ENCODE peak calls at places on chromosome 14, in six cellular contexts. R, M, W, D, X and U are unnamed samples.

GRCh38 chr14:100237735-100238418 is 1.1 kb upstream of the YY1 start:
- DNase-seq in X (no peak), W (peak; percentile 69), R (peak; percentile 39), M (peak; percentile 48), D (peak; percentile 52), U (no peak)

GRCh38 chr14:20657216-20658211 is 16.0 kb upstream of the OR6S1 start:
- DNase-seq in M (no peak), D (no peak), X (no peak), R (no peak), W (no peak), U (no peak)

GRCh38 chr14:100830681-100831080 is 4.8 kb downstream of the MEG3 start:
- DNase-seq in D (no peak), M (no peak), X (no peak), W (no peak), R (no peak), U (no peak)

GRCh38 chr14:74945852-74946658 is 9.3 kb downstream of the PGF start:
- DNase-seq in D (peak; percentile 77), W (peak; percentile 72), M (peak; percentile 75), R (peak; percentile 62), X (peak; percentile 22), U (no peak)

GRCh38 chr14:95564060-95564459 is 29.2 kb downstream of the GLRX5 start:
- DNase-seq in R (peak; percentile 78), W (no peak), D (peak; percentile 33), M (no peak), X (peak; percentile 46), U (no peak)

GRCh38 chr14:89374908-89375307 is 42.1 kb downstream of the FOXN3 start:
- DNase-seq in W (no peak), D (no peak), R (no peak), X (no peak), M (no peak), U (no peak)

GRCh38 chr14:21999400-21999799 is 325.8 kb upstream of the OR4E1 start:
- DNase-seq in X (no peak), M (no peak), D (no peak), R (no peak), W (no peak), U (no peak)

GRCh38 chr14:77270361-77271112 is 469 bp downstream of the NGB start:
- DNase-seq in M (no peak), R (no peak), X (no peak), W (no peak), D (no peak), U (no peak)

GRCh38 chr14:104596927-104597351 is 7.6 kb downstream of the TMEM179 start:
- DNase-seq in R (no peak), M (no peak), X (no peak), D (no peak), W (peak; percentile 40), U (no peak)

GRCh38 chr14:67814826-67815225 is 1.6 kb downstream of the ZFYVE26 start:
- DNase-seq in M (no peak), W (no peak), R (no peak), X (no peak), D (no peak), U (no peak)

GRCh38 chr14:41558527-41558926 is 48.1 kb upstream of the LRFN5 start:
- DNase-seq in W (no peak), M (no peak), R (no peak), X (no peak), D (no peak), U (no peak)

DNA sequence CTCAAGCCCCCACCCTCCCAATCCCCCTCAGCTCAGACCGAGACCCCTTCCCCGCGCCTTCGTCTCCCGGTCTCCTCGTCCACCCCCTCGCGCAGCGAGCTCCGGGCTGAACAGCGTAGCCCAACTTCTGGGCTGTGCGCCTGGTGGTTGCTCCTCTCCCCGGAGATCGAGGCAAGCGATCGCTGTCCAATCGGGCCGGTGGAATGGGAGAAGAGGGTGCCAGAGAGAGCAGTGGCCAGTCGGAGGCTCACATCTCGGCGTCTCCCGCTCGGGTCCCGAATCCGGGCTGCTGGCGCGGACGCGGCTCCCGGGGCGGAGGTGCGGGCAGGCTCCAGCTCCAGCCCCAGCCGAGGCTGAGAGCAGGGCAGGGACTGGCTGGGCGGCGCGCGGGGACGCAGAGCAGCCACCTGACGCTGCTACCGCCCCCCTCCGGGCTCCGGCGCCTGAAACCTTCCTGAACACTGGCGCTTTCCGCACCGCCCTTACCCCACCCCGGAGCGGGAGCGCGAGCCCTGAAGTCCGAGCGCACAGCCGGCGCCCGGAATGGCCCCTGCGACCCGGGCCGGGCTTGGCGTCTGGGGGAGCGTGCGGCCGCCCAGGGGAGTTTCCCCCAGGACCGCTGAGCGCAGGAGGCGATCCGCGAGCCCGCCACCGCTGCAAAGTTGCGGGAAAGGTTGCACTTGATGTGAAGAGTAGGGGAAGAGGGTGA is 508 bp upstream of the KCNH5 start:
- DNase-seq in D (peak; percentile 36), W (peak; percentile 41), R (peak; percentile 39), M (no peak), X (peak; percentile 39), U (no peak)
- H3K4me3 ChIP-seq in D (peak overlapping the region; percentile 27), W (peak overlapping the region; percentile 37), R (peak overlapping the region; percentile 31), M (no peak overlapping the region), X (peak overlapping the region; percentile 52), U (peak overlapping the region; percentile 30)

DNA sequence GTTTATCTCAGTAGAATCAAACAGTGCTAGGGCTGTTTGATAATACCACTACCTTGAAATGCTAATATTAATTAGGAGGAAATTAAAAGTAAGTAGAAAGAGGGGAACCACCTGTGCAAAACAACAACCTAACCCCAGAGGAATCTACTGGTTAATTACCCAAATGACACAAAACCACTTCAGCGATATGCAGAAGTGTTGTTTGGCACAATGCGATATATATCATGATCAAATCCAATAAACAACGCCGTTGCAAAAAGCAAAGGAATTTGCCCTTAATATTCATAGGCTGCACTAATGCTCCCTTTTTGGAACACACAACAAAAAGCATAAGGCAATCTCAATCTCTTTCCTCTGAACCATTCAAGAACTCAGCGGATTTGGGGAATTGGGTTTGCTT is 1.6 kb downstream of the MAP4K5 start:
- DNase-seq in W (no peak), D (no peak), R (peak; percentile 21), M (no peak), X (no peak), U (no peak)
- H3K4me3 ChIP-seq in W (peak overlapping the region; percentile 86), D (peak overlapping the region; percentile 95), R (peak overlapping the region; percentile 88), M (peak overlapping the region; percentile 82), X (peak overlapping the region; percentile 94), U (peak overlapping the region; percentile 90)

GRCh38 chr14:65424531-65424930 is 12.0 kb downstream of the FUT8 start:
- DNase-seq in X (no peak), M (no peak), D (no peak), R (no peak), W (no peak), U (no peak)

GRCh38 chr14:65422093-65422834 is 9.7 kb downstream of the FUT8 start:
- DNase-seq in X (peak; percentile 39), W (no peak), D (peak; percentile 25), M (no peak), R (no peak), U (no peak)

GRCh38 chr14:65419593-65420252 is 7.2 kb downstream of the FUT8 start:
- DNase-seq in R (no peak), M (no peak), W (no peak), D (no peak), X (no peak), U (no peak)

GRCh38 chr14:65423986-65424385 is 11.5 kb downstream of the FUT8 start:
- DNase-seq in M (no peak), D (no peak), W (no peak), R (no peak), X (no peak), U (no peak)

DNA sequence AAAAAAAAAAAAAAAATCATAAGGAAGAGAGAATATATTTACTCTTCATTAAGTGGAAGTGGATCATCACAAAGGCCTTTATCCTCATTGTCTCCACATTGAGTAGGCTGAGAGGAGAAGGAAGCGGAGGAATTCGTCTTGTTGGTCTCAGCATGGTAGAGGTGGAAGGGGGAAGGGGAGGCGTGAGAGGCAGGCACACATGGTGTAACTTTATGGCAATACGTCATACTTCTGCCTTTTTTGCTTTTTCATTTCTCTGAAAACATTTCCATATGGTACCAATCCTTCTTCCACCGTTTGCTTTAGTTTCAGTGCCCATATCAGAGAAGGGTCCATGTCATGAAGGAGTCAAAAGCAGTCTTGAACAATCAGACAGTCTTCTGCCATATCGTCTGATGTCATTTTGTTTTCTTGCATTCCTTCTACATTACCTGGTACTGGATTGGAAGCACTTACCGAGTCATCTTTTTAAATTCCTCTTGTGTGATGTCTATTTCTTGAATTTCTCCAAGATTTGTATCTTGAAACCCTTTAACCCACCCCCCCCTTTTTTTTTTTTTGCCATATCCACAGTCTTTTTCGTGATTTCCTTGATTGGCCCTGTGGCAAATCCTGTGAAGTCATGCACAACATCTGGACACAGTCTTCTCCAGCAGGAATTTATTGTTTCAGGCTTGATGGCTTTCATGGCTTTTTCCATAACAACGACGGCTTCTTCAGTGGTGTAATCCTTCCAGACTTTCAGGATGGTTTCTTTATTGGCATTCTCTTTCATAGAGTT is 8.9 kb downstream of the FUT8 start:
- DNase-seq in X (peak; percentile 87), M (no peak), R (peak; percentile 62), W (no peak), D (peak; percentile 33), U (no peak)
- H3K4me3 ChIP-seq in X (no peak overlapping the region), M (no peak overlapping the region), R (no peak overlapping the region), W (no peak overlapping the region), D (no peak overlapping the region), U (no peak overlapping the region)

GRCh38 chr14:51652168-51653095 is 722 bp downstream of the FRMD6 start:
- DNase-seq in W (peak; percentile 58), D (no peak), R (peak; percentile 33), M (peak; percentile 65), X (no peak), U (no peak)
- H3K4me3 ChIP-seq in W (peak overlapping the region; percentile 79), D (peak overlapping the region; percentile 63), R (peak overlapping the region; percentile 84), M (peak overlapping the region; percentile 85), X (peak overlapping the region; percentile 100), U (peak overlapping the region; percentile 95)

DNA sequence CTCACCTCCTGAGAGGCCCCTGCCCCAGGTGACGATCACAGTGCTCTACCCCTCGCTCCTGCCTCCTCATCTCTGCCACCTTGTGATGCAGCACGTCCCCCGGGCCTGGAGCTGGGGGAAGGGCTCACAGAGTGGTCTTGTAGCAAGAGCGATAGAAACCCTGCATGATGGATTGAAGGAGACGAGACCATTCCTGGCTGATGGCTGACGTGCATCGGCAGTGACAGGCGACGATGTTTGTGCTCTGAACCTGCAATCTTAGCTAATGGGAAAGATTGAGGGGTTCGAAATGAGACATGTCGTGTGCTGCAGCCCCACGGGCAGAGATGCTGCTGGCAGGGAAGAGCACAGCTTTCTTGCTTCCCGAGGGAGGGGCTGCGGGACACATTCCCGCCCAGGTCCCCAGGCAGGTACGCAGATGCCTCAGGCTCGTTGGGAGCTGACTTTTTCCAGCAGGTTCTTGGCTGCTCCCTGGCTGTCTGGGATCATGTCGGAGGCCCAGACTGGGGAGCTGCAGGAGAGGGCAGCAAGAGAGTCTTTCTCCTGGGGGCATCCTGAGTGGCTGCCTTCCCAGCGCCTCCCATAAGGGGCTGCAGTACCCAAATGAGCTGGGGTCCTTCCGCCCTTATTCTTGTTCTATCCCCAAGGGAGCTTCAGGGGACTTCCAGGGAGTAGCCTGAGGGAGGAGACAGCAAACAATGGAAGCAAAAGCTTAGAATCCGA is 38.7 kb upstream of the GPATCH2L start:
- DNase-seq in D (no peak), W (no peak), X (no peak), R (no peak), M (no peak), U (no peak)
- H3K4me3 ChIP-seq in D (no peak overlapping the region), W (no peak overlapping the region), X (no peak overlapping the region), R (no peak overlapping the region), M (no peak overlapping the region), U (no peak overlapping the region)

GRCh38 chr14:68979021-68979721 is at the start of gene ACTN1:
- DNase-seq in M (peak; percentile 97), R (peak; percentile 99), X (peak; percentile 96), D (peak; percentile 99), W (peak; percentile 97), U (peak; percentile 92)
- H3K4me3 ChIP-seq in M (peak within 1 kb of the TSS; percentile 94), R (peak within 1 kb of the TSS; percentile 94), X (peak within 1 kb of the TSS; percentile 89), D (peak within 1 kb of the TSS; percentile 71), W (peak within 1 kb of the TSS; percentile 94), U (peak within 1 kb of the TSS; percentile 92)